ENCODE peak calls at places on chromosomes 12 and 14, in four cellular contexts. P is IMR-90, R is mesendoderm, V is H1. E is an unnamed sample.
A peak's percentile ranks its signal among the peaks of the same experiment; 100 is the strongest.

GRCh38 chr12:25783566-25783965 is 174.9 kb upstream of the RASSF8 start:
- DNase-seq in V (no peak), P (no peak), R (no peak), E (no peak)

GRCh38 chr12:96386794-96387193 is 13.4 kb downstream of the CDK17 start:
- DNase-seq in P (no peak), V (no peak), R (no peak), E (no peak)

GRCh38 chr14:92263681-92264080 is 59.3 kb upstream of the SLC24A4 start:
- DNase-seq in V (no peak), P (no peak), R (no peak), E (no peak)

GRCh38 chr12:104190151-104190550 is 25.4 kb upstream of the TXNRD1 start:
- DNase-seq in V (no peak), R (no peak), P (peak; percentile 52), E (no peak)

GRCh38 chr12:26723379-26724308 is 109.3 kb downstream of the ITPR2 start:
- DNase-seq in P (peak; percentile 78), R (no peak), V (no peak), E (no peak)

GRCh38 chr12:124487065-124487833 is 80.2 kb downstream of the NCOR2 start:
- DNase-seq in P (no peak), V (no peak), R (no peak), E (no peak)

GRCh38 chr12:127594351-127594970 is 672.5 kb upstream of the TMEM132C start:
- DNase-seq in P (no peak), V (peak; percentile 38), R (peak; percentile 95), E (peak; percentile 83)

GRCh38 chr12:68842123-68842522 is 34.1 kb downstream of the MDM2 start:
- DNase-seq in P (no peak), R (no peak), V (no peak), E (no peak)

GRCh38 chr14:20707622-20708021 is 19.1 kb downstream of the ANG start:
- DNase-seq in R (no peak), V (no peak), P (no peak), E (no peak)

GRCh38 chr14:100530270-100531072 is 56.7 kb downstream of the BEGAIN start:
- DNase-seq in R (no peak), V (no peak), P (no peak), E (no peak)

GRCh38 chr14:36441283-36441682 is 78.7 kb downstream of the NKX2-1 start:
- DNase-seq in R (no peak), V (no peak), P (no peak), E (no peak)

GRCh38 chr12:90366286-90366685 is 588.7 kb downstream of the CCER1 start:
- DNase-seq in V (no peak), R (no peak), P (peak; percentile 36), E (no peak)

GRCh38 chr14:104442611-104443390 is 136.8 kb upstream of the C14orf180 start:
- DNase-seq in V (no peak), R (no peak), P (no peak), E (peak; percentile 31)

GRCh38 chr12:5511644-5512584 is 80.0 kb downstream of the NTF3 start:
- DNase-seq in V (no peak), R (peak; percentile 36), P (peak; percentile 44), E (peak; percentile 61)

GRCh38 chr12:122080149-122081107 is 1.9 kb downstream of the MLXIP start:
- DNase-seq in V (no peak), R (peak; percentile 60), P (peak; percentile 86), E (no peak)

GRCh38 chr12:78331764-78332163 is 501.1 kb downstream of the NAV3 start:
- DNase-seq in R (peak; percentile 22), P (no peak), V (no peak), E (no peak)

GRCh38 chr12:107459649-107460048 is 225.9 kb upstream of the PWP1 start:
- DNase-seq in R (no peak), P (no peak), V (no peak), E (peak; percentile 45)

GRCh38 chr12:80504389-80505153 is 60.5 kb downstream of the PTPRQ start:
- DNase-seq in P (peak; percentile 17), V (no peak), R (no peak), E (no peak)

GRCh38 chr12:88600272-88600671 is 20.0 kb upstream of the KITLG start:
- DNase-seq in R (no peak), P (peak; percentile 95), V (no peak), E (no peak)

GRCh38 chr14:78440351-78440750 is 270.2 kb downstream of the NRXN3 start:
- DNase-seq in P (no peak), V (no peak), R (no peak), E (no peak)

GRCh38 chr14:104879983-104880565 is 15.0 kb downstream of the CEP170B start:
- DNase-seq in V (no peak), P (no peak), R (no peak), E (no peak)

GRCh38 chr12:57218030-57218853 is 1.6 kb downstream of the NXPH4 start:
- DNase-seq in V (no peak), R (no peak), P (peak; percentile 70), E (no peak)

GRCh38 chr12:119258149-119258548 is 76.4 kb upstream of the CCDC60 start:
- DNase-seq in R (no peak), V (no peak), P (no peak), E (no peak)

GRCh38 chr12:50686976-50687375 is 76.9 kb upstream of the ATF1 start:
- DNase-seq in P (no peak), R (peak; percentile 12), V (no peak), E (no peak)

GRCh38 chr12:31431721-31432120 is 105.8 kb upstream of the SINHCAF start:
- DNase-seq in R (no peak), V (no peak), P (peak; percentile 71), E (no peak)

GRCh38 chr14:64035143-64035542 is 182.3 kb downstream of the SYNE2 start:
- DNase-seq in R (no peak), P (peak; percentile 77), V (no peak), E (no peak)

GRCh38 chr14:75864352-75864751 is 117.4 kb downstream of the TGFB3 start:
- DNase-seq in V (no peak), P (peak; percentile 92), R (no peak), E (no peak)

GRCh38 chr14:89185919-89186849 is 230.8 kb downstream of the FOXN3 start:
- DNase-seq in R (no peak), V (no peak), P (peak; percentile 88), E (no peak)

GRCh38 chr14:92930737-92931602 is 8.0 kb downstream of the CHGA start:
- DNase-seq in V (no peak), R (no peak), P (no peak), E (no peak)

GRCh38 chr12:52445876-52446275 is 6.1 kb downstream of the KRT6B start:
- DNase-seq in V (no peak), R (no peak), P (no peak), E (no peak)
- H4K5ac ChIP-seq in V (no peak overlapping the region), R (no peak overlapping the region), P (no peak overlapping the region), E (no peak overlapping the region)

DNA sequence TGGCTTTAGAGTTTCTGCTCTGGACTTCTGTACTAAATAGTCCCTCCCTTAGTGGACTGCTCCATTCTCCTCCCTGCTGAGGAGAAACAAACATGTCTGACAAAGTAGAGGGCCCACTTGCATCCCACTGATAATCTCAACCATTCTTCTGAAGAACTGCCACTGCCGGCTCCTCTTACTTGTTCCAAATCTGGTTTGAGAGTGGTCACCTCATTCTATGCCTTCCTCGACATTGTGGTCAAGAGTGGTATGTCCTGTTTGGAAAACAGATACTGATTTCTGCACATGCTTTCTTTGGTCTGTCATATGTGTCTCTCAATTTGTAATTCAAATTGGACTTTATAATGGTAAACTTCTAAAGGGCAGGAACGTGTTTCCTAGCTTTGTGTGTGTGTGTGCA is 36.3 kb upstream of the PLEKHA5 start:
- DNase-seq in V (no peak), R (no peak), P (peak; percentile 65), E (no peak)
- H2BK120ac ChIP-seq in V (no peak overlapping the region), R (no peak overlapping the region), P (peak overlapping the region; percentile 58), E (no peak overlapping the region)

DNA sequence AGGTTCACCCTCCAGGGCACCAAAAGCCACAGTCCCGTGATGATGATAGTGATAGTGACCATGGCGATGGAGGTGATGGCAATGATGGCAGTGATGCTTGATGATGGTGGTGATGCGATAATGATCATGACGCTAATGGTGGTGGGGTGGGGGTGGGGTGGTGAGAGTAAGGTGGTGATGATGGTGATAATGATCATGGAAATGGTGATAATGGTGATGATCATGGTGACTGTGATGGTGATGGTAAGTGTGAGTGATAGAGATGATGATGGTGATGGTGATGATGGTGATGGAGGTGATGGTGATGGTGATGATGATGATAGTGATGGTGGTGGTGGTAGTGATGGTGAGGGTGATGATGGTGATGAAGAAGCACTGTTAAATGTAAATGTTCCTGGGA is 96.9 kb downstream of the SYNE3 start:
- DNase-seq in P (no peak), V (no peak), R (no peak), E (no peak)
- H4K5ac ChIP-seq in P (no peak overlapping the region), V (no peak overlapping the region), R (no peak overlapping the region), E (no peak overlapping the region)

DNA sequence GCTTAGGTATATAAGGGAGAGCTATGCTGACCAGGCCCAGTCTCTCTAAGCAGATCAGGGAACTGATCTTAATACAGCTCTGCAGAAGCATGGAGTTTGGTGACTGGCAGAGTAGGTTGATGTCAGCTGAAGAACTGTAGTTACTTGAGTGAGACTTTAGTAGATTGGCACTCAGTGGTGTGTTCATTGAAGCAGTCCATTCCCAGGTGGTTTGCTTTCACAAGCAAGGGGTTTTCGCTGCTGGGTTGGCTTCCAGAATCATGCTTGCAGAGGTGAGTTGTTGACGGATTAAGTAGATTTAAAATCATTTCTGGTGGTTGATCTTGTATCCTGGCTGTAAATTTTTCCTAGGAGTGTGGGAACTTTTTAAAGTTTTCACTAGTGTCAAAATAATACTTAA is 6.5 kb upstream of the DHRS7 start:
- DNase-seq in V (no peak), R (no peak), P (no peak), E (no peak)
- H2BK120ac ChIP-seq in V (no peak overlapping the region), R (no peak overlapping the region), P (no peak overlapping the region), E (no peak overlapping the region)

GRCh38 chr12:110742718-110743570 is at the start of gene PPP1CC:
- DNase-seq in V (peak; percentile 77), P (peak; percentile 89), R (peak; percentile 96), E (peak; percentile 97)
- H4K5ac ChIP-seq in V (peak within 1 kb of the TSS; percentile 89), P (peak within 1 kb of the TSS; percentile 85), R (no peak within 1 kb of the TSS), E (no peak within 1 kb of the TSS)

E was measured in H9.